ENCODE peak calls at places on chromosome 17, in five cellular contexts. P, T, A, W and L are unnamed samples.

GRCh38 chr17:44556854-44557606 is at the start of gene FZD2:
- DNase-seq in P (peak; percentile 94), T (peak; percentile 85), A (peak; percentile 98), W (peak; percentile 91), L (peak; percentile 99)

GRCh38 chr17:1201132-1201702 is 21.4 kb upstream of the ABR start:
- DNase-seq in P (no peak), T (no peak), A (no peak), W (peak; percentile 66), L (no peak)

GRCh38 chr17:964881-965280 is 14.7 kb downstream of the NXN start:
- DNase-seq in P (no peak), T (no peak), A (no peak), W (no peak), L (no peak)

GRCh38 chr17:80868022-80868609 is 123.5 kb upstream of the CHMP6 start:
- DNase-seq in P (no peak), T (no peak), A (no peak), W (no peak), L (no peak)

GRCh38 chr17:39116224-39116623 is 35.2 kb downstream of the PLXDC1 start:
- DNase-seq in P (no peak), T (no peak), A (no peak), W (no peak), L (no peak)

GRCh38 chr17:50905460-50905803 is 39.3 kb upstream of the TOB1 start:
- DNase-seq in P (peak; percentile 73), T (no peak), A (no peak), W (no peak), L (no peak)

GRCh38 chr17:82323514-82324234 is 6.3 kb upstream of the CD7 start:
- DNase-seq in P (no peak), T (no peak), A (no peak), W (no peak), L (no peak)

GRCh38 chr17:4509923-4510614 is 11.4 kb downstream of the SPNS2 start:
- DNase-seq in P (no peak), T (peak; percentile 43), A (no peak), W (peak; percentile 71), L (no peak)

GRCh38 chr17:36072431-36073121 is 8.5 kb downstream of the CCL18 start:
- DNase-seq in P (peak; percentile 80), T (no peak), A (peak; percentile 36), W (peak; percentile 72), L (peak; percentile 17)

GRCh38 chr17:38742431-38743308 is 5.5 kb downstream of the PCGF2 start:
- DNase-seq in P (peak; percentile 86), T (peak; percentile 54), A (peak; percentile 96), W (peak; percentile 84), L (peak; percentile 87)

GRCh38 chr17:17767096-17767470 is 69.7 kb downstream of the SREBF1 start:
- DNase-seq in P (no peak), T (no peak), A (no peak), W (no peak), L (no peak)

GRCh38 chr17:40605301-40605700 is 40.0 kb upstream of the CCR7 start:
- DNase-seq in P (no peak), T (no peak), A (no peak), W (no peak), L (no peak)

DNA sequence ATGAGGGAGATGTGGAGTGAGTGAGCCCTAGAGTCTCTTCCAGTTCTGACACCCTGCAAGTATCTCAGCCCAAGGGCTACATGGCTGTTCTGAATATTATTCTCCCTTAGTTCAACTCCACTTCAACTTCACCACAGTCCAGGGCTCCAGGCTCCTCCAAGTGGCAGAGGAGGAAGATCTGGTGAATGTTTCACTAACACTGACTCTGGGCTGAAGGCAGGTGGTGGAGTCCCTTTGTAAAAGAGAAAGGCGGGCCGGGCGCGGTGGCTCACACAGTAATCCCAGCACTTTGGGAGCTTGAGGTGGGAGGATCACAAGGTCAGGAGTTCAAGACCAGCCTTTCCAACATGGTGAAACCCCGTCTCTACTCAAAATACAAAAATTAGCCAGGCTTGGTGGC is 13.6 kb downstream of the CCDC92B start:
- DNase-seq in P (no peak), T (no peak), A (no peak), W (no peak), L (no peak)
- TF ChIP-seq CTCF in P (no peak), T (no peak), A (no peak), W (no peak), L (no peak)

GRCh38 chr17:76993636-76994035 is 125.4 kb downstream of the MGAT5B start:
- DNase-seq in P (no peak), T (no peak), A (no peak), W (no peak), L (no peak)
- H3K4me3 ChIP-seq in P (no peak overlapping the region), T (no peak overlapping the region), A (no peak overlapping the region), W (no peak overlapping the region), L (no peak overlapping the region)

DNA sequence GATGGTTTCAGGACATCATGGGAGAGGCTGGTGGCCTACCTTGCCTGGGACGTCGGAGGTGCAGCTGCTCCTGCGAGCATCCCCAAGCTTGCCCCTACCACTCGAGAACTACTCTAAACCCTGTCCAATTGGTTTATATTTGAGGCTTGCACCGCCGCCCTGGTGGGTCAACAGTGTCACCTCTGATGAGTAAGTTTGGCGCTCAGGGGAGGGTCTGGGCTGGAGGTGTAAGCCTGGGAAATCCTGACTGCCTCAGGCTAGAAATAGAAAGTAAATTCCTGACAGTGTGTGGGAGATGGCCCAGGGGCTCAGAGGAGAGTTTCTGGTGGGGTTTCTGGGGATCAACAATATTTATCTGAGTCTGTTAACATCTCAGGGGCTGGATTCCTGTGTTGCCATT is 48.2 kb downstream of the CCDC42 start:
- DNase-seq in P (no peak), T (no peak), A (no peak), W (no peak), L (no peak)
- TF ChIP-seq CTCF in P (peak; percentile 7), T (no peak), A (no peak), W (no peak), L (no peak)

DNA sequence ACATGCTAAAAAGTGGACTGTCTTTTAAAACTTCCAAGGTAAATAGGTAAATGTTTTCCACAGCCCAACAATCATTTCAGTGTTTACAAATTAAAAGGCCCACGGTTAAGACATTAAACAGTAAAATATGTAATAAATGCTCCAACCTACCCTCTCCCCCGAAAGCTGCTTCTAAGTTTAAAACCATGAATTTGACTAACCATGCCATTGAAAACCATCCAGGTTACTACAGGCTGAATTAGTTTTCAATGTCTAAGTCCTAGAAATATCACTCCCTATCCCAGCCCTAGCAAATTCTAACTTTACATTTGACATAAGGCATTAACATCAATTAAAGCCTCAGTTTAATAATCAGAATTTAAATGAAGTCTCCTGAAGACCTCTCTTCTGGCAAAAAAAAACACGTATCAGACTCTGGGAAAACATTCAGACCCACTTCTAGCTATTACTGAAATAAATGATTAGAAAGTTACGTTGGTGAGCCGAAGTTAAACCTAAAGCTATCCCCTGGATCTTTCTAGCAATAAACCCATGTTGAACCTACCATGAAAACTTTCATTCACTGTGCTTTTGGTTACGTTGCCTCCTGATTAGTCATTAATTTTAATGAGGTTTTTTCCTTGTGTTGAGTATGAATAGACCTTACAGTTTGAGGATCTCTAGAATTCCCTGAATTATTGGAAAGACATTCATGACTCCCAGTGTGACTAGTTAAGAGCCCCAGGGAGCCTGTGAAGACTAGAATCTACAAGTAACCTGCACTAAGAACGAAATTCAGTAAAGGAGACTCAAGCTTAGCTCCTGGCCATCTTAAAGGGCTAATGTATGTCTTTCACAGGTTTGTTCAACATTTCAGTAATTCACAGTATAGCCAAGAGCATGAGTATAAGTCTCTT is 1.7 kb upstream of the POLG2 start:
- DNase-seq in P (no peak), T (no peak), A (no peak), W (no peak), L (no peak)
- H3K4me3 ChIP-seq in P (no peak overlapping the region), T (no peak overlapping the region), A (no peak overlapping the region), W (no peak overlapping the region), L (no peak overlapping the region)

GRCh38 chr17:66975614-66976378 is 11.3 kb downstream of the CACNG4 start:
- DNase-seq in P (no peak), T (no peak), A (no peak), W (no peak), L (no peak)
- TF ChIP-seq CTCF in P (peak; percentile 17), T (no peak), A (peak; percentile 7), W (no peak), L (no peak)